ENCODE peak calls at places on chromosomes 2 and 18, in six cellular contexts. One of them, this sample, is unnamed.

GRCh38 chr2:117825437-117825836 is 10.9 kb downstream of the DDX18 start:
- DNase-seq in stimulated activated CD4-positive, alpha-beta T cell treated with anti-CD3 and anti-CD28 coated beads, Interleukin-4, amount 100 ng/mL, for 24 hours: no peak
- DNase-seq in choroid plexus epithelial cell: no peak
- DNase-seq in cardiac fibroblast: no peak
- DNase-seq in ACHN: peak
- DNase-seq in fibroblast of villous mesenchyme: no peak
- DNase-seq in this sample: no peak

GRCh38 chr2:74168739-74169138 is 9.9 kb downstream of the MOB1A start:
- DNase-seq in fibroblast of villous mesenchyme: no peak
- DNase-seq in cardiac fibroblast: no peak
- DNase-seq in choroid plexus epithelial cell: no peak
- DNase-seq in stimulated activated CD4-positive, alpha-beta T cell treated with anti-CD3 and anti-CD28 coated beads, Interleukin-4, amount 100 ng/mL, for 24 hours: no peak
- DNase-seq in ACHN: no peak
- DNase-seq in this sample: no peak

GRCh38 chr2:120344214-120344990 is 1.5 kb upstream of the INHBB start:
- DNase-seq in choroid plexus epithelial cell: no peak
- DNase-seq in ACHN: no peak
- DNase-seq in stimulated activated CD4-positive, alpha-beta T cell treated with anti-CD3 and anti-CD28 coated beads, Interleukin-4, amount 100 ng/mL, for 24 hours: no peak
- DNase-seq in cardiac fibroblast: peak
- DNase-seq in fibroblast of villous mesenchyme: no peak
- DNase-seq in this sample: no peak

GRCh38 chr2:142112648-142113278 is 18.1 kb downstream of the LRP1B start:
- DNase-seq in cardiac fibroblast: peak
- DNase-seq in stimulated activated CD4-positive, alpha-beta T cell treated with anti-CD3 and anti-CD28 coated beads, Interleukin-4, amount 100 ng/mL, for 24 hours: no peak
- DNase-seq in fibroblast of villous mesenchyme: peak
- DNase-seq in choroid plexus epithelial cell: peak
- DNase-seq in ACHN: peak
- DNase-seq in this sample: peak

GRCh38 chr2:37645363-37645762 is 26.1 kb downstream of the CDC42EP3 start:
- DNase-seq in fibroblast of villous mesenchyme: no peak
- DNase-seq in cardiac fibroblast: peak
- DNase-seq in choroid plexus epithelial cell: no peak
- DNase-seq in ACHN: no peak
- DNase-seq in stimulated activated CD4-positive, alpha-beta T cell treated with anti-CD3 and anti-CD28 coated beads, Interleukin-4, amount 100 ng/mL, for 24 hours: no peak
- DNase-seq in this sample: no peak

GRCh38 chr2:98379311-98380202 is 33.3 kb downstream of the CNGA3 start:
- DNase-seq in fibroblast of villous mesenchyme: no peak
- DNase-seq in cardiac fibroblast: no peak
- DNase-seq in choroid plexus epithelial cell: no peak
- DNase-seq in ACHN: no peak
- DNase-seq in stimulated activated CD4-positive, alpha-beta T cell treated with anti-CD3 and anti-CD28 coated beads, Interleukin-4, amount 100 ng/mL, for 24 hours: no peak
- DNase-seq in this sample: no peak

GRCh38 chr2:29322011-29322410 is 206.8 kb downstream of the CLIP4 start:
- DNase-seq in fibroblast of villous mesenchyme: no peak
- DNase-seq in choroid plexus epithelial cell: peak
- DNase-seq in ACHN: no peak
- DNase-seq in cardiac fibroblast: peak
- DNase-seq in stimulated activated CD4-positive, alpha-beta T cell treated with anti-CD3 and anti-CD28 coated beads, Interleukin-4, amount 100 ng/mL, for 24 hours: no peak
- DNase-seq in this sample: peak

GRCh38 chr2:85600951-85601770 is 1.3 kb downstream of the TMEM150A start:
- DNase-seq in choroid plexus epithelial cell: no peak
- DNase-seq in cardiac fibroblast: no peak
- DNase-seq in stimulated activated CD4-positive, alpha-beta T cell treated with anti-CD3 and anti-CD28 coated beads, Interleukin-4, amount 100 ng/mL, for 24 hours: no peak
- DNase-seq in fibroblast of villous mesenchyme: no peak
- DNase-seq in ACHN: no peak
- DNase-seq in this sample: no peak

GRCh38 chr2:206693399-206694137 is 24.6 kb downstream of the DYTN start:
- DNase-seq in ACHN: peak
- DNase-seq in cardiac fibroblast: peak
- DNase-seq in fibroblast of villous mesenchyme: peak
- DNase-seq in stimulated activated CD4-positive, alpha-beta T cell treated with anti-CD3 and anti-CD28 coated beads, Interleukin-4, amount 100 ng/mL, for 24 hours: peak
- DNase-seq in choroid plexus epithelial cell: peak
- DNase-seq in this sample: peak

GRCh38 chr18:49371786-49372185 is 88.7 kb downstream of the DYM start:
- DNase-seq in ACHN: no peak
- DNase-seq in fibroblast of villous mesenchyme: no peak
- DNase-seq in stimulated activated CD4-positive, alpha-beta T cell treated with anti-CD3 and anti-CD28 coated beads, Interleukin-4, amount 100 ng/mL, for 24 hours: no peak
- DNase-seq in cardiac fibroblast: no peak
- DNase-seq in choroid plexus epithelial cell: peak
- DNase-seq in this sample: no peak

GRCh38 chr2:103445356-103445755 is 683.5 kb downstream of the TMEM182 start:
- DNase-seq in cardiac fibroblast: no peak
- DNase-seq in ACHN: no peak
- DNase-seq in choroid plexus epithelial cell: no peak
- DNase-seq in fibroblast of villous mesenchyme: no peak
- DNase-seq in stimulated activated CD4-positive, alpha-beta T cell treated with anti-CD3 and anti-CD28 coated beads, Interleukin-4, amount 100 ng/mL, for 24 hours: no peak
- DNase-seq in this sample: no peak

GRCh38 chr2:232459419-232460035 is 3.6 kb downstream of the ALPI start:
- DNase-seq in fibroblast of villous mesenchyme: no peak
- DNase-seq in stimulated activated CD4-positive, alpha-beta T cell treated with anti-CD3 and anti-CD28 coated beads, Interleukin-4, amount 100 ng/mL, for 24 hours: no peak
- DNase-seq in cardiac fibroblast: no peak
- DNase-seq in choroid plexus epithelial cell: no peak
- DNase-seq in ACHN: no peak
- DNase-seq in this sample: no peak

GRCh38 chr18:13397504-13398163 is 179.1 kb downstream of the LDLRAD4 start:
- DNase-seq in stimulated activated CD4-positive, alpha-beta T cell treated with anti-CD3 and anti-CD28 coated beads, Interleukin-4, amount 100 ng/mL, for 24 hours: no peak
- DNase-seq in fibroblast of villous mesenchyme: no peak
- DNase-seq in choroid plexus epithelial cell: no peak
- DNase-seq in cardiac fibroblast: no peak
- DNase-seq in ACHN: no peak
- DNase-seq in this sample: no peak

GRCh38 chr2:47808614-47809013 is 25.7 kb downstream of the MSH6 start:
- DNase-seq in cardiac fibroblast: no peak
- DNase-seq in choroid plexus epithelial cell: no peak
- DNase-seq in fibroblast of villous mesenchyme: no peak
- DNase-seq in stimulated activated CD4-positive, alpha-beta T cell treated with anti-CD3 and anti-CD28 coated beads, Interleukin-4, amount 100 ng/mL, for 24 hours: no peak
- DNase-seq in ACHN: no peak
- DNase-seq in this sample: no peak

GRCh38 chr18:55541571-55541970 is 46.4 kb downstream of the TCF4 start:
- DNase-seq in stimulated activated CD4-positive, alpha-beta T cell treated with anti-CD3 and anti-CD28 coated beads, Interleukin-4, amount 100 ng/mL, for 24 hours: no peak
- DNase-seq in ACHN: no peak
- DNase-seq in cardiac fibroblast: no peak
- DNase-seq in fibroblast of villous mesenchyme: no peak
- DNase-seq in choroid plexus epithelial cell: no peak
- DNase-seq in this sample: no peak

This sample was measured in Kasumi-1.